ENCODE peak calls at places on chromosome 16, in six cellular contexts. X is H1, L is stomach, S is transverse colon, U is breast epithelium, T is vagina. C is an unnamed sample.

GRCh38 chr16:15493416-15494181 is 59.2 kb downstream of the BMERB1 start:
- DNase-seq in T (no peak), X (no peak), S (no peak), L (no peak), U (no peak), C (no peak)

GRCh38 chr16:89357460-89357859 is 132.9 kb downstream of the ANKRD11 start:
- DNase-seq in L (no peak), X (no peak), T (no peak), S (no peak), U (no peak), C (peak; percentile 84)

GRCh38 chr16:16150117-16150877 is 73.0 kb downstream of the ABCC6 start:
- DNase-seq in L (no peak), X (no peak), U (no peak), T (no peak), S (peak; percentile 48), C (no peak)

GRCh38 chr16:30382398-30383015 is at the start of gene SEPTIN1:
- DNase-seq in X (no peak), S (peak; percentile 67), U (no peak), L (no peak), T (no peak), C (peak; percentile 94)

GRCh38 chr16:1125471-1125870 is 27.4 kb upstream of the CACNA1H start:
- DNase-seq in S (peak; percentile 14), X (no peak), U (no peak), L (peak; percentile 30), T (no peak), C (no peak)

GRCh38 chr16:53518550-53519416 is 15.8 kb upstream of the AKTIP start:
- DNase-seq in X (no peak), L (peak; percentile 58), T (no peak), U (no peak), S (peak; percentile 71), C (peak; percentile 92)

GRCh38 chr16:50152807-50153647 is at the start of gene TENT4B:
- DNase-seq in S (peak; percentile 91), T (no peak), U (peak; percentile 79), L (peak; percentile 87), X (peak; percentile 91), C (peak; percentile 98)

GRCh38 chr16:22320572-22321339 is 23.5 kb downstream of the POLR3E start:
- DNase-seq in L (no peak), U (no peak), S (no peak), X (no peak), T (peak; percentile 20), C (no peak)

GRCh38 chr16:75703341-75703740 is 2.1 kb upstream of the DUXB start:
- DNase-seq in T (no peak), X (no peak), S (no peak), U (no peak), L (no peak), C (no peak)

GRCh38 chr16:89338863-89339262 is 121.4 kb downstream of the ZNF778 start:
- DNase-seq in L (no peak), X (no peak), U (no peak), T (no peak), S (no peak), C (no peak)

GRCh38 chr16:67396159-67396774 is 3.0 kb upstream of the TPPP3 start:
- DNase-seq in X (peak; percentile 80), S (peak; percentile 92), L (peak; percentile 84), U (peak; percentile 83), T (no peak), C (peak; percentile 74)

GRCh38 chr16:1991588-1992474 is 2.1 kb downstream of the SYNGR3 start:
- DNase-seq in T (no peak), S (peak; percentile 97), U (peak; percentile 92), X (peak; percentile 98), L (peak; percentile 95), C (peak; percentile 98)

GRCh38 chr16:56246051-56246817 is 54.9 kb downstream of the GNAO1 start:
- DNase-seq in T (no peak), S (no peak), U (peak; percentile 85), L (no peak), X (no peak), C (no peak)

GRCh38 chr16:68416057-68417046 is 32.0 kb downstream of the SMPD3 start:
- DNase-seq in U (peak; percentile 56), S (peak; percentile 66), T (no peak), X (no peak), L (peak; percentile 66), C (peak; percentile 3)

GRCh38 chr16:68995011-68995504 is 110.4 kb upstream of the HAS3 start:
- DNase-seq in X (no peak), L (no peak), T (no peak), U (no peak), S (no peak), C (no peak)

GRCh38 chr16:59865071-59865671 is 1131.1 kb upstream of the GOT2 start:
- DNase-seq in T (no peak), U (no peak), L (no peak), S (no peak), X (no peak), C (no peak)

DNA sequence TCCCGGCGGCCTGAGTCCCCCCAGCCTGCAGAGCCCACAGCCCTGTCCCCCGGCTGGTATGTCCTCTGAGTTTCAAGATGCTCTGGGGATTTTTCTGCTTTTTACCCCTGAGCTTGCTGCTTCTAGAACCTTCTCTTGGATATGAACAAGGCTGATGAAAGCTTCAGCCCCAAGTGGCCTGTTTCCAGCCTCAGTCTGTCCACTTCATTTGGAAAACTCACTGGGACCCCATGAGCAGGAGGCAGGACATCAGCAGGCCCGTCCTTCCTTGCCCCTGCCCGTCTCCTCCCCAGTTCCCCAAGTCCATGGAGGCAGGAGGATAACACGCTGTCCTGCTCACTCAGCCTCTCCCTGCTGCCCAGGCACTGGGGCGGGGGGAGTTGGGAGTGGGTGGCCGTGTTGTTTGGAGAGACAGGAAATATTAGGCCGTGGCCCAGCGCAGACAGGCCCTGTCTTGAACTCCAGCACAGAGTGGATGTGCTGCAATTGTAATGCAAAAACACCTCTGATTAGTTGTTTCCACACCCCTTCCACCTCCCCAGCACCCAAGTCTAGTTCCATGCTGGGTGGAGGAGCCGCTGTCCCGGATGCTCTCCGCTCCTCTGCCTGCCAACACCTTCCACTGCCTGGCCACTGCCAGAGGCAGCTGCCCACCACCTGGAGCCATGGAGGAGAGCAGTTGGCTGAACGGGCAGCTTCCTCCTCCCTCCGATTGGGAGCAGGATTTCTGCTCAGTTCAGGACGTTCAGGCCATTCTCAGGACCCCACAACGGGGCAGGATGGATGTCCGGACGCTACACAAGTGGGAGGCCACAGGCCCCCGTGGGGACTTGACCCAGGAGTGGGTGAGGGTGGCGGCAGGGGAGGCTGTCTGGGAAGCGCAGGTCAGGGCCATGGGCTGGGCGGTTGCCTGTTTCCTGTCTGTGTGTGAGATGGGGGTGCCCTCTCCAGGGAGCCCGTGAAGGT is 216.9 kb upstream of the GSE1 start:
- DNase-seq in S (no peak), T (no peak), X (peak; percentile 52), L (no peak), U (no peak), C (peak; percentile 74)
- TF ChIP-seq POLR2AphosphoS5 in S (no peak), T (no peak), X (no peak), L (no peak), U (no peak), C (peak; percentile 62)

GRCh38 chr16:84718-85452 is 6.9 kb downstream of the MPG start:
- DNase-seq in X (no peak), U (no peak), T (no peak), S (peak; percentile 34), L (peak; percentile 53), C (peak; percentile 87)
- TF ChIP-seq POLR2A in X (no peak), U (no peak), T (no peak), S (no peak), L (no peak), C (no peak)

DNA sequence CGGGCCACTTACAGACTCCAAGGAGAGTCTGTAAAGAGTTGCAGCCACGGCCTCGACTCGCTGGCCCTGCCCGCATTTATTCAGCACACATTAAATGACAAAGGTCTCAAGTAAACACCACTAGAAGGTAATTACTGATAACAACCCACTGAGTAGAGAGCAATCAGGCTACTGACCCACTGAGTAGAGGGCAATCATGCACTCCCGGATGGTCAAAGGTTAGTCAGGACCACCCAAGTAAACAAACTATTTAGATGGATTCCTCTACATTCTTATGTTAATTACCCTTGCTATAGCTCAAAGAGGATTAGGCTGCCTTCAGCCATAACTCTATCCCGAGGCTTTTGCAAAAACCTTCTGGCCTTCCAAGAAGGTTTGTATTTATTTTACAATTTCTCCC is 30.7 kb upstream of the ZNF267 start:
- DNase-seq in T (no peak), X (no peak), U (no peak), S (no peak), L (no peak), C (no peak)
- H3K9me3 ChIP-seq in T (no peaks in the 10 kb centered on the region), X (peaks cover 46% of the 10 kb centered on the region), U (peaks cover 4% of the 10 kb centered on the region), S (peaks cover 5% of the 10 kb centered on the region), L (no peaks in the 10 kb centered on the region), C (peaks cover 58% of the 10 kb centered on the region)

GRCh38 chr16:27976990-27977389 is 86.5 kb downstream of the GSG1L start:
- DNase-seq in X (no peak), L (no peak), T (peak; percentile 44), S (no peak), U (no peak), C (peak; percentile 3)

GRCh38 chr16:27972500-27972899 is 91.0 kb downstream of the GSG1L start:
- DNase-seq in U (no peak), T (no peak), X (peak; percentile 53), L (no peak), S (peak; percentile 11), C (peak; percentile 32)

GRCh38 chr16:27974896-27975540 is 88.5 kb downstream of the GSG1L start:
- DNase-seq in X (no peak), T (peak; percentile 37), U (no peak), L (no peak), S (no peak), C (peak; percentile 12)

GRCh38 chr16:27969574-27969973 is 93.9 kb downstream of the GSG1L start:
- DNase-seq in T (no peak), S (no peak), X (no peak), L (no peak), U (no peak), C (no peak)

DNA sequence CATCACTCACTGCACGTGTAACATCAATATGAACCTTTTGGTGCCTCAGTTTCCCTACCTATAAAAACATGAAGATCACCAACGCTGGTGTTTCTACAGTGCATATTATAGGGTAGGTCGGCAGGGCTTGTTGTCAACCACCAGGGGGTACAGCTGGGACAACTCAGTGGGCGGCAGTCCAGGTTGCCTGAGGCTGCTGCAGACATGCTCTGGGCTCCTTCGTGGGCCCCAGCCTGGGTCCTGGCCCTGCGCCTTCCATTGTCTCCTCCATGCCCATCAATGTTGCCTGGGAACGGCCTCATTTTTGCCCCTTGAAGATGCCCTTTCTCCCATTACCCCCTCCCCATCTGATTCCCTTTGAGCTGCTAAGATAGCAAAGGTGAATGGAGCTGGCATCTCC is 89.8 kb downstream of the GSG1L start:
- DNase-seq in U (no peak), L (no peak), S (no peak), X (no peak), T (peak; percentile 56), C (peak; percentile 30)
- TF ChIP-seq POLR2AphosphoS5 in U (no peak), L (no peak), S (no peak), X (no peak), T (no peak), C (no peak)

C was measured in spleen.